ENCODE peak calls at places on chromosomes 7 and 10, in five cellular contexts. One of them, this sample, is unnamed.

GRCh38 chr10:47143473-47143872 is 156.5 kb upstream of the GDF10 start:
- DNase-seq in transverse colon: no peak
- DNase-seq in A549: no peak
- DNase-seq in gastrocnemius medialis: no peak
- DNase-seq in esophagus muscularis mucosa: peak; percentile 84
- DNase-seq in this sample: no peak

GRCh38 chr10:87771871-87772500 is 46.0 kb downstream of the ATAD1 start:
- DNase-seq in transverse colon: no peak
- DNase-seq in A549: peak; percentile 30
- DNase-seq in gastrocnemius medialis: no peak
- DNase-seq in esophagus muscularis mucosa: no peak
- DNase-seq in this sample: no peak

GRCh38 chr7:42082144-42082543 is 154.9 kb downstream of the GLI3 start:
- DNase-seq in transverse colon: no peak
- DNase-seq in A549: no peak
- DNase-seq in gastrocnemius medialis: no peak
- DNase-seq in esophagus muscularis mucosa: no peak
- DNase-seq in this sample: no peak

GRCh38 chr10:124296121-124296812 is 122.5 kb downstream of the OAT start:
- DNase-seq in transverse colon: no peak
- DNase-seq in A549: no peak
- DNase-seq in gastrocnemius medialis: no peak
- DNase-seq in esophagus muscularis mucosa: no peak
- DNase-seq in this sample: no peak

GRCh38 chr7:108824840-108825540 is 255.3 kb downstream of the DNAJB9 start:
- DNase-seq in transverse colon: no peak
- DNase-seq in A549: peak; percentile 16
- DNase-seq in gastrocnemius medialis: no peak
- DNase-seq in esophagus muscularis mucosa: no peak
- DNase-seq in this sample: no peak

GRCh38 chr7:115113776-115114175 is 191.9 kb downstream of the MDFIC start:
- DNase-seq in transverse colon: no peak
- DNase-seq in A549: no peak
- DNase-seq in gastrocnemius medialis: no peak
- DNase-seq in esophagus muscularis mucosa: no peak
- DNase-seq in this sample: no peak

GRCh38 chr7:1326511-1326785 is 93.8 kb downstream of the UNCX start:
- DNase-seq in transverse colon: no peak
- DNase-seq in A549: no peak
- DNase-seq in gastrocnemius medialis: no peak
- DNase-seq in esophagus muscularis mucosa: no peak
- DNase-seq in this sample: no peak

GRCh38 chr7:81665236-81665635 is 104.6 kb downstream of the HGF start:
- DNase-seq in transverse colon: no peak
- DNase-seq in A549: no peak
- DNase-seq in gastrocnemius medialis: no peak
- DNase-seq in esophagus muscularis mucosa: no peak
- DNase-seq in this sample: no peak

GRCh38 chr10:132715791-132716680 is 69.9 kb downstream of the NKX6-2 start:
- DNase-seq in transverse colon: no peak
- DNase-seq in A549: no peak
- DNase-seq in gastrocnemius medialis: no peak
- DNase-seq in esophagus muscularis mucosa: no peak
- DNase-seq in this sample: no peak

GRCh38 chr10:114876169-114876568 is 54.6 kb downstream of the FHIP2A start:
- DNase-seq in transverse colon: no peak
- DNase-seq in A549: peak; percentile 12
- DNase-seq in gastrocnemius medialis: no peak
- DNase-seq in esophagus muscularis mucosa: no peak
- DNase-seq in this sample: no peak

GRCh38 chr10:30155401-30155800 is 96.0 kb upstream of the JCAD start:
- DNase-seq in transverse colon: no peak
- DNase-seq in A549: no peak
- DNase-seq in gastrocnemius medialis: no peak
- DNase-seq in esophagus muscularis mucosa: no peak
- DNase-seq in this sample: no peak

GRCh38 chr10:52729259-52730104 is 43.1 kb downstream of the MBL2 start:
- DNase-seq in transverse colon: no peak
- DNase-seq in A549: peak; percentile 36
- DNase-seq in gastrocnemius medialis: no peak
- DNase-seq in esophagus muscularis mucosa: no peak
- DNase-seq in this sample: no peak

GRCh38 chr7:13279854-13280435 is 592.5 kb downstream of the ARL4A start:
- DNase-seq in transverse colon: no peak
- DNase-seq in A549: peak; percentile 33
- DNase-seq in gastrocnemius medialis: no peak
- DNase-seq in esophagus muscularis mucosa: no peak
- DNase-seq in this sample: no peak

GRCh38 chr7:44914992-44915607 is 29.8 kb upstream of the PURB start:
- DNase-seq in transverse colon: no peak
- DNase-seq in A549: no peak
- DNase-seq in gastrocnemius medialis: no peak
- DNase-seq in esophagus muscularis mucosa: no peak
- DNase-seq in this sample: no peak

GRCh38 chr7:70356324-70356797 is 758.1 kb downstream of the AUTS2 start:
- DNase-seq in transverse colon: no peak
- DNase-seq in A549: no peak
- DNase-seq in gastrocnemius medialis: no peak
- DNase-seq in esophagus muscularis mucosa: no peak
- DNase-seq in this sample: no peak

GRCh38 chr10:109883859-109884771 is 39.2 kb downstream of the XPNPEP1 start:
- DNase-seq in transverse colon: peak; percentile 51
- DNase-seq in A549: peak; percentile 89
- DNase-seq in gastrocnemius medialis: peak; percentile 36
- DNase-seq in esophagus muscularis mucosa: no peak
- DNase-seq in this sample: peak; percentile 34

DNA sequence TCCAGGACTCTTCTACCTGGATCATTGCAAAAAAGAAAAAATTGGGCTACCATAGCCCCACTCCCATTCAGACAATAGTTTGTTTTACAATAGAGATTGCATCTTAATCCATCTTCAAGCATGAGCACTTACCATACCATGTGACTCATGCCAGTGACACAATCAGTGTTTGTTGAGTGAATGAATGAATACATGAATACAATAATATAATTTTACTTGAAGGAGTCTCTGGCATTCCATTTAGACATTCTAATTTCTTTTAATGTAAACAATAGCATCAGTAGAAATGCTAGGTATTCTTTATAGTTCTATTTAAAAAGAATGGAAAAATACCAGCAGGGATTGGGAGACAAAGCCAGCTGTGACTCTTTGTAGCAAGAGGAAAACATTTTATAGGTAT is 141.6 kb upstream of the AKR1E2 start:
- DNase-seq in transverse colon: no peak
- DNase-seq in A549: no peak
- DNase-seq in gastrocnemius medialis: no peak
- DNase-seq in esophagus muscularis mucosa: no peak
- DNase-seq in this sample: no peak
- H3K4me1 ChIP-seq in transverse colon: no peaks in the 10 kb centered on the region
- H3K4me1 ChIP-seq in A549: peaks cover 36% of the 10 kb centered on the region
- H3K4me1 ChIP-seq in gastrocnemius medialis: peaks cover 27% of the 10 kb centered on the region
- H3K4me1 ChIP-seq in esophagus muscularis mucosa: peaks cover 23% of the 10 kb centered on the region
- H3K4me1 ChIP-seq in this sample: no peaks in the 10 kb centered on the region

GRCh38 chr7:141551080-141551772 is at the start of gene AGK:
- DNase-seq in transverse colon: peak; percentile 69
- DNase-seq in A549: peak; percentile 81
- DNase-seq in gastrocnemius medialis: peak; percentile 36
- DNase-seq in esophagus muscularis mucosa: no peak
- DNase-seq in this sample: peak; percentile 77
- TF ChIP-seq POLR2A in transverse colon: peak; percentile 14
- TF ChIP-seq POLR2A in A549: peak; percentile 89
- TF ChIP-seq POLR2A in gastrocnemius medialis: no peak
- TF ChIP-seq POLR2A in esophagus muscularis mucosa: no peak
- TF ChIP-seq POLR2A in this sample: peak; percentile 20

GRCh38 chr10:113025487-113025886 is 75.4 kb downstream of the TCF7L2 start:
- DNase-seq in transverse colon: no peak
- DNase-seq in A549: no peak
- DNase-seq in gastrocnemius medialis: no peak
- DNase-seq in esophagus muscularis mucosa: no peak
- DNase-seq in this sample: no peak
- H3K4me1 ChIP-seq in transverse colon: peaks cover 40% of the 10 kb centered on the region
- H3K4me1 ChIP-seq in A549: peaks cover 60% of the 10 kb centered on the region
- H3K4me1 ChIP-seq in gastrocnemius medialis: peaks cover 56% of the 10 kb centered on the region
- H3K4me1 ChIP-seq in esophagus muscularis mucosa: peaks cover 72% of the 10 kb centered on the region
- H3K4me1 ChIP-seq in this sample: peaks cover 6% of the 10 kb centered on the region

GRCh38 chr7:157615852-157616251 is 279.0 kb downstream of the DNAJB6 start:
- DNase-seq in transverse colon: no peak
- DNase-seq in A549: no peak
- DNase-seq in gastrocnemius medialis: no peak
- DNase-seq in esophagus muscularis mucosa: no peak
- DNase-seq in this sample: no peak
- TF ChIP-seq POLR2A in transverse colon: no peak
- TF ChIP-seq POLR2A in A549: no peak
- TF ChIP-seq POLR2A in gastrocnemius medialis: no peak
- TF ChIP-seq POLR2A in esophagus muscularis mucosa: no peak
- TF ChIP-seq POLR2A in this sample: no peak